ENCODE peak calls at places on chromosome 1, in seven cellular contexts. W is uterus; R is cerebellar cortex; S is CD8-positive, alpha-beta T cell; T is Caki2; Z is heart right ventricle; C is LNCaP clone FGC. V is an unnamed sample.
A peak's percentile ranks its signal among the peaks of the same experiment; 100 is the strongest.

GRCh38 chr1:20540281-20540680 is 12.1 kb upstream of the FAM43B start:
- DNase-seq in R (no peak), W (no peak), T (no peak), S (no peak), Z (no peak), C (no peak), V (no peak)

GRCh38 chr1:15172405-15173259 is 19.1 kb downstream of the TMEM51 start:
- DNase-seq in S (no peak), T (no peak), W (no peak), R (peak; percentile 46), C (no peak), Z (no peak), V (no peak)

GRCh38 chr1:180909462-180909976 is 3.2 kb upstream of the KIAA1614 start:
- DNase-seq in W (no peak), R (no peak), Z (no peak), S (no peak), C (no peak), T (no peak), V (no peak)

GRCh38 chr1:167439301-167439988 is 78.9 kb downstream of the CD247 start:
- DNase-seq in R (peak; percentile 61), Z (peak; percentile 43), C (no peak), S (no peak), W (no peak), T (no peak), V (peak; percentile 31)

GRCh38 chr1:224168859-224169380 is 14.1 kb upstream of the DEGS1 start:
- DNase-seq in Z (no peak), C (no peak), T (no peak), S (no peak), R (no peak), W (peak; percentile 31), V (peak; percentile 74)

GRCh38 chr1:160859166-160859565 is 3.5 kb downstream of the CD244 start:
- DNase-seq in W (no peak), Z (no peak), C (no peak), S (peak; percentile 23), T (no peak), R (no peak), V (no peak)

GRCh38 chr1:20896824-20897223 is 109.7 kb upstream of the HP1BP3 start:
- DNase-seq in W (no peak), C (peak; percentile 50), S (no peak), T (peak; percentile 52), R (no peak), Z (no peak), V (no peak)

GRCh38 chr1:32447469-32448185 is 17.2 kb upstream of the ZBTB8B start:
- DNase-seq in S (no peak), Z (no peak), T (no peak), C (no peak), R (peak; percentile 66), W (peak; percentile 26), V (no peak)

GRCh38 chr1:240831191-240831631 is 219.3 kb upstream of the GREM2 start:
- DNase-seq in C (no peak), T (peak; percentile 37), R (no peak), S (no peak), Z (no peak), W (no peak), V (no peak)

GRCh38 chr1:214660900-214661299 is 57.9 kb downstream of the CENPF start:
- DNase-seq in C (no peak), Z (no peak), W (no peak), T (no peak), S (no peak), R (peak; percentile 36), V (no peak)